ENCODE peak calls at places on chromosomes 3 and 15, in six cellular contexts. N is fibroblast of lung, R is cardiac fibroblast, Y is upper lobe of left lung, W is upper lobe of right lung, C is HCT116. S is an unnamed sample.

GRCh38 chr3:58006661-58007060 is 1.6 kb upstream of the FLNB start:
- DNase-seq in N (no peak), R (no peak), Y (no peak), W (no peak), C (no peak), S (no peak)

GRCh38 chr15:52652984-52653383 is 26.2 kb downstream of the ATOSA start:
- DNase-seq in N (peak), R (peak), Y (no peak), W (no peak), C (no peak), S (peak)

GRCh38 chr3:174125267-174125844 is 727.8 kb downstream of the NLGN1 start:
- DNase-seq in N (peak), R (peak), Y (no peak), W (no peak), C (peak), S (peak)

GRCh38 chr3:155024006-155024638 is 56.0 kb upstream of the MME start:
- DNase-seq in N (peak), R (peak), Y (no peak), W (no peak), C (no peak), S (no peak)

GRCh38 chr3:23459915-23460546 is 256.9 kb downstream of the UBE2E2 start:
- DNase-seq in N (no peak), R (no peak), Y (no peak), W (no peak), C (no peak), S (no peak)

GRCh38 chr3:46214751-46215352 is 6.7 kb upstream of the CCR1 start:
- DNase-seq in N (no peak), R (no peak), Y (no peak), W (peak), C (no peak), S (no peak)

GRCh38 chr3:21274000-21274671 is 476.9 kb downstream of the ZNF385D start:
- DNase-seq in N (peak), R (peak), Y (no peak), W (no peak), C (no peak), S (peak)

GRCh38 chr3:66442254-66443249 is 58.3 kb downstream of the LRIG1 start:
- DNase-seq in N (peak), R (peak), Y (no peak), W (peak), C (no peak), S (peak)

GRCh38 chr3:140931-141330 is 55.6 kb upstream of the CHL1 start:
- DNase-seq in N (no peak), R (no peak), Y (no peak), W (no peak), C (no peak), S (no peak)

GRCh38 chr15:51864408-51865056 is 35.1 kb downstream of the TMOD3 start:
- DNase-seq in N (peak), R (no peak), Y (no peak), W (no peak), C (peak), S (peak)

GRCh38 chr3:1870738-1871137 is 227.9 kb upstream of the CNTN4 start:
- DNase-seq in N (no peak), R (no peak), Y (no peak), W (no peak), C (no peak), S (no peak)

GRCh38 chr3:144843099-144843498 is 871.5 kb downstream of the DIPK2A start:
- DNase-seq in N (no peak), R (no peak), Y (no peak), W (no peak), C (peak), S (peak)

GRCh38 chr3:101873619-101874018 is 24.3 kb downstream of the NFKBIZ start:
- DNase-seq in N (peak), R (peak), Y (no peak), W (no peak), C (no peak), S (peak)

GRCh38 chr3:156259896-156260788 is 139.8 kb downstream of the KCNAB1 start:
- DNase-seq in N (peak), R (no peak), Y (no peak), W (no peak), C (no peak), S (no peak)

GRCh38 chr3:42751609-42752008 is 21.4 kb downstream of the CCDC13 start:
- DNase-seq in N (no peak), R (peak), Y (peak), W (no peak), C (no peak), S (no peak)

GRCh38 chr15:45611305-45611704 is 23.5 kb upstream of the SQOR start:
- DNase-seq in N (no peak), R (peak), Y (no peak), W (no peak), C (no peak), S (peak)

GRCh38 chr3:10470666-10471336 is 34.6 kb downstream of the ATP2B2 start:
- DNase-seq in N (no peak), R (no peak), Y (peak), W (no peak), C (no peak), S (no peak)

GRCh38 chr3:2262204-2262603 is 163.5 kb downstream of the CNTN4 start:
- DNase-seq in N (no peak), R (no peak), Y (no peak), W (peak), C (no peak), S (no peak)

GRCh38 chr3:141439589-141439988 is 47.2 kb upstream of the RASA2 start:
- DNase-seq in N (no peak), R (no peak), Y (no peak), W (no peak), C (no peak), S (no peak)

GRCh38 chr3:137988152-137988551 is 21.8 kb upstream of the CLDN18 start:
- DNase-seq in N (no peak), R (no peak), Y (no peak), W (no peak), C (no peak), S (no peak)

GRCh38 chr3:124826703-124827102 is 60.5 kb downstream of the ITGB5 start:
- DNase-seq in N (peak), R (peak), Y (no peak), W (no peak), C (no peak), S (peak)

GRCh38 chr3:127217594-127218456 is 24.9 kb downstream of the PRR23E start:
- DNase-seq in N (no peak), R (peak), Y (no peak), W (no peak), C (no peak), S (peak)

GRCh38 chr3:181943285-181943684 is 231.6 kb downstream of the SOX2 start:
- DNase-seq in N (no peak), R (no peak), Y (no peak), W (no peak), C (no peak), S (no peak)

GRCh38 chr3:186931487-186932280 is 1.4 kb downstream of the ST6GAL1 start:
- DNase-seq in N (peak), R (peak), Y (peak), W (peak), C (no peak), S (peak)

GRCh38 chr3:71579934-71580318 is 3.6 kb downstream of the FOXP1 start:
- DNase-seq in N (peak), R (peak), Y (no peak), W (no peak), C (no peak), S (no peak)

GRCh38 chr3:146125946-146126345 is 35.0 kb downstream of the PLOD2 start:
- DNase-seq in N (peak), R (peak), Y (no peak), W (no peak), C (no peak), S (peak)

DNA sequence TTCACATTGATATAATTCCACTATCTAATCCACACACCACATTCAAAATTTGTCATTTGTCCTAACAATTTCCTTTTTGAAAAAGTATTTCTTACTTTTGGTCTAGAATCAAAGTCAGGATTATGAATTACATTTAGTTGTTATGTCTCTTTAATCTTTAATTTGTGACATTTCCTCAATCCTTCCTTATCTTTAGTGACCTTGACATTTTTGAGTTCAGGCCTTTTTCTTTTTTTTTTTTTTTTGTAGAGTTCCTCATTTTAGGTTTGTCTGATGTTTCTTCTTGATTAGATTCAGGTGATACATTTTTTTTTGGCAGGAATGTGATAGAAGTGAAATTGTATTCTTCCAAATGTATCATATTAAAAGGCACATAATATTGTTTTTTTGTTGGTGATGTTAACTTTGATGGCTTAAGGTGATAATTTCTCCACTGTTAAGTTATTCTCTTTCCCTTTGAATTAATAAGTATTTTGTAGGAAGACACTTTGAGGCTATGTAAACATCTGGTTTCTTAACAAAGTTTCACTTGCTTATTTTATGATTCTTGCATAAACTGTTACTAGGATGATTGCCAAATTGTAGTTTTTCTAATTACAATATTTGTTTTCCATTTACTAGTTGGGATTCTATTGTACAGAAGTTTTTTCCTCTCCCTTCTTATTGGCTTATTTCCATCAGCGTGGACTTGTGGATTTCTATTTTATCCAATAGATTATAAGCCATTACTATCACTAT is 16.3 kb downstream of the SLC35G2 start:
- DNase-seq in N (no peak), R (no peak), Y (no peak), W (no peak), C (no peak), S (no peak)
- H3K4me3 ChIP-seq in N (no peak), R (no peak), Y (no peak), W (no peak), C (no peak), S (no peak)

GRCh38 chr15:92690370-92690769 is 34.8 kb upstream of the FAM174B start:
- DNase-seq in N (no peak), R (no peak), Y (no peak), W (no peak), C (no peak), S (no peak)

GRCh38 chr15:92696096-92696495 is 40.5 kb upstream of the FAM174B start:
- DNase-seq in N (no peak), R (no peak), Y (no peak), W (no peak), C (no peak), S (no peak)

DNA sequence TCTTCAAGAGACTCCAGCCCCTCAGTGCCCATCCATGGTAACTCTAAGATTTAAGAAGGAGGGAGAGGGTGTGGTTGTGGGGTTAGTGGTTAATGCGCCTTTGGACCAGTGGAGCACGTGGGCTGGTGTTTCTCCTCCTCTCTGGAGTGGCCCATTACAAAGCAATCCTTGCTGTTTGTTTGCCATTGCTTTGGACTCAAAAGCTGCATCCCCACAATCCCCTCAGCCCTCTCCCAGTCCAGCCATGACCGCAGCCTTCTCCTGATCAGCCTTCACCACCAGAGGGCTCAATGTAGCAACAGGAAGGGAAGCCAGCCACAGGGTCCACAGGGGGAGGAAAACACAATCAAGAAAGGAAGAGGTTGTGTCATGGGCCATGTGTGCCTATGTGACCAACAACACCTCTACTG is 38.4 kb upstream of the FAM174B start:
- DNase-seq in N (peak), R (peak), Y (no peak), W (no peak), C (peak), S (peak)
- TF ChIP-seq CTCF in N (peak), R (peak), Y (no peak), W (no peak), C (peak), S (peak)

DNA sequence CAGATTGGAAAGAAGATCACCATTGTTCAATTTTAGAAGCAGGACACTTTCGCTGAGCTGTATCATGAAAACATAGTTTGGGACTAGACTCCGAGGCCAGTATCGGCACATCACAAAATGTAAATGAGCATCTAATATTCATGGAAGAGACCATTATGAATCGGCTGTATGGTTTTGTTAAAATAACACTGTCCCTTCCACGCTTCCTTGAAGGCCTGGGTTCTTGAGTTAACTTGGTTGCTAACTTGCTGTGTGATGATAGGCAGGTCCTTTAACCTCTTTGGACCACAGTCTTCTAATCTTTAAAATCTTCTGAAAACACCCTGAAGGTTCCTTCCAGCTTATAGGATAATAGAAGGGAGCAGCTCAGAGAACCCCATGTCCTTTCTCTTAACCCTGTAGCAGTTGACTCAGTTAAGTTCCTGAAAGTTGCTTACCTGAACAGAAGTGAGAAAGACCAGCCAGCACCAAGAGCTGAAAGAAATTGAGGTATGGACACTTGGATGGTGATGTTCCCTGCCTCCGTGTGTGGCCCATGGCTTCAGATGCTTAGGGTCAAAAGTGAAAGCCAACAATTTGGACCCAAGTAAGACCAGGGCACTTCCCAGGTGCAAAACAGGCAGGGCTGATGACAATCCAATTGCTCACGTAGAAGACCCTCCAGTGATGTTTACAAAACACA is 2.1 kb downstream of the CD80 start:
- DNase-seq in N (no peak), R (no peak), Y (no peak), W (no peak), C (no peak), S (no peak)
- H3K4me3 ChIP-seq in N (no peak), R (no peak), Y (no peak), W (no peak), C (no peak), S (no peak)

DNA sequence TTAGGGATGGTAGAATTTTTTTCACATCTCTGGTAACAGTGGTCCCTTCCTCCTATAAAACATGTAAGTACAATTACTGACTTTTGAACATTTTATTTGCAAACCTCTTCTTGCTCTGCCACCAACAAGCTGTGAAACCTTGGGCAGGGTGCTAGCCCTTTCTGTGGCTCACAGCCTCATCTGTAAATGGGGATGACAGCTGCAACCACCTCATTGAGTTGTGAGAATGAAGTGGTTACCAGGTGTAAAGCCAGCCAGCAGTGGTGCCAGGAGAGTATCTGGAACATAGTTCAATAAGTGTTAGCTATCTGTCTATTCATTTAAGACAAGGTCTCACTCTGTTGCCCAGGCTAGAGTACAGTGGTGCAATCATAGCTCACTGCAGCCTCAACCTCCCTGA is 278.1 kb downstream of the ERC2 start:
- DNase-seq in N (no peak), R (no peak), Y (no peak), W (no peak), C (no peak), S (no peak)
- TF ChIP-seq CTCF in N (no peak), R (no peak), Y (no peak), W (no peak), C (no peak), S (no peak)

DNA sequence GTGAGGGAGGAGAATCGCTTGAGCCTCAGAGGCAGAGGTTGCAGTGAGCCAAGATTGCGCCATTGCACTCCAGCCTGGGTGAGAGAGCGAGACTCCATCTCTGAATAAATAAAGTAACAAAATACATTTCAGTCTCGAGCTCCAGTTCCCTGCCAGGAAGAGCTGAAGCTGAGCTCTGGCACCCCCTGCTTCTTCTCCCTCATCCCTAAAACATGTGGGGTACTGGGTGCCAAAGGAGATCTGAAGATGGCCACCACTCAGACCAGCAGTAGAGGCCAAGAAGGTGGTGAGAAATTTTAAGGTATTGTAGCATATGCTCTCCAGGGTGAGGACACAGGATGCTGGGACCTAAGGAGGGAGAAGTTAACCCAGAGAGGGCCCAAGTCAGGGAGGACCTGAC is 75.0 kb upstream of the CGNL1 start:
- DNase-seq in N (no peak), R (no peak), Y (no peak), W (no peak), C (no peak), S (no peak)
- H3K4me3 ChIP-seq in N (no peak), R (no peak), Y (no peak), W (no peak), C (no peak), S (no peak)